ENCODE peak calls at places on chromosomes 4 and X, in four cellular contexts. I is A549, K is GM12878, U is HepG2. N is an unnamed sample.
A peak's percentile ranks its signal among the peaks of the same experiment; 100 is the strongest.

GRCh38 chrX:123237271-123237670 is 53.2 kb downstream of the GRIA3 start:
- DNase-seq in I (no peak), K (no peak), U (no peak), N (no peak)

GRCh38 chrX:107968623-107969022 is 13.5 kb downstream of the TEX13B start:
- DNase-seq in I (no peak), K (no peak), U (no peak), N (no peak)

GRCh38 chr4:48483006-48483776 is at the start of gene SLC10A4:
- DNase-seq in I (peak; percentile 50), K (no peak), U (no peak), N (peak; percentile 87)

GRCh38 chr4:52685316-52685715 is 26.2 kb upstream of the USP46 start:
- DNase-seq in I (no peak), K (no peak), U (no peak), N (no peak)

GRCh38 chr4:102663073-102663472 is 97.7 kb downstream of the MANBA start:
- DNase-seq in I (no peak), K (no peak), U (no peak), N (no peak)

GRCh38 chrX:149511081-149511480 is 6.0 kb upstream of the IDS start:
- DNase-seq in I (no peak), K (no peak), U (no peak), N (no peak)

GRCh38 chr4:149754526-149754925 is 61.1 kb downstream of the IQCM start:
- DNase-seq in I (no peak), K (no peak), U (no peak), N (no peak)

GRCh38 chr4:109332926-109333464 is 30.5 kb upstream of the COL25A1 start:
- DNase-seq in I (no peak), K (no peak), U (no peak), N (peak; percentile 19)

GRCh38 chr4:69649629-69650028 is 3.4 kb downstream of the UGT2A1 start:
- DNase-seq in I (no peak), K (no peak), U (no peak), N (peak; percentile 1)

GRCh38 chr4:53355919-53356521 is 9.8 kb downstream of the SCFD2 start:
- DNase-seq in I (no peak), K (no peak), U (no peak), N (no peak)

GRCh38 chr4:26178874-26179273 is 141.9 kb upstream of the RBPJ start:
- DNase-seq in I (no peak), K (no peak), U (no peak), N (no peak)

GRCh38 chr4:42357325-42357724 is 40.0 kb upstream of the SHISA3 start:
- DNase-seq in I (no peak), K (no peak), U (no peak), N (no peak)

GRCh38 chr4:129335263-129335662 is 239.3 kb downstream of the C4orf33 start:
- DNase-seq in I (no peak), K (no peak), U (no peak), N (no peak)
- TF ChIP-seq POLR2AphosphoS2 in I (no peak), K (no peak), U (no peak), N (no peak)

DNA sequence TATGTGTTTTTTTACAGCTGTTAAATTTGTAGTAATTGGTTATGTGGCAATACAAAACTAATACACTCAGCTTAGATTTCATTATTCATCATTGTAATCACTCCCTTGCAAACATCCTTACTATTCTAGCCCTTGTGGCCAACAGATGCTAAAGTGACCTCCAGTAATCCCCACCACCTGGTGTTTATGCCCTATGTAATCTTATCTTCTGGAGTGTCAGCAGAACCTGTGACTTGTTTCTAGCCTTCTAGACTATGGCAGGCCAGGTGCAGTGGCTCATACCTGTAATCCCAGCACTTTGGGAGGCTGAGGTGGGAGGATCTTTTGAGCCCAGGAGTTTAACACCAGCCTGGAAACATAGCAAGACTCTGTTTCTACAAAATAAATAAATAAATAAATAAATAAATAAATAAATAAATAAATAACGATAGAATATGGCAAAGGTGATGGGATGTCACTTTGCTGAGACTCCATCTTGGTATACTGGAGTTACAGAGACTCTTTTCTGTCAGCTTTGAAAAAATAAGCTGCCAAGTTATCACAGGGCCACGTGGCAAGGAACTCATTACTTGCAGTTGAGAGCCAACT is 12.3 kb upstream of the TSR2 start:
- DNase-seq in I (no peak), K (no peak), U (no peak), N (no peak)
- TF ChIP-seq POLR2AphosphoS2 in I (no peak), K (no peak), U (no peak), N (no peak)

GRCh38 chr4:38132140-38132673 is 172.0 kb downstream of the PTTG2 start:
- DNase-seq in I (no peak), K (peak; percentile 100), U (no peak), N (no peak)

GRCh38 chr4:38130884-38131283 is 170.7 kb downstream of the PTTG2 start:
- DNase-seq in I (no peak), K (no peak), U (no peak), N (no peak)

GRCh38 chr4:38129452-38129830 is 169.2 kb downstream of the PTTG2 start:
- DNase-seq in I (no peak), K (no peak), U (no peak), N (no peak)

GRCh38 chr4:38132843-38133662 is 172.9 kb downstream of the PTTG2 start:
- DNase-seq in I (no peak), K (peak; percentile 17), U (peak; percentile 100), N (no peak)

DNA sequence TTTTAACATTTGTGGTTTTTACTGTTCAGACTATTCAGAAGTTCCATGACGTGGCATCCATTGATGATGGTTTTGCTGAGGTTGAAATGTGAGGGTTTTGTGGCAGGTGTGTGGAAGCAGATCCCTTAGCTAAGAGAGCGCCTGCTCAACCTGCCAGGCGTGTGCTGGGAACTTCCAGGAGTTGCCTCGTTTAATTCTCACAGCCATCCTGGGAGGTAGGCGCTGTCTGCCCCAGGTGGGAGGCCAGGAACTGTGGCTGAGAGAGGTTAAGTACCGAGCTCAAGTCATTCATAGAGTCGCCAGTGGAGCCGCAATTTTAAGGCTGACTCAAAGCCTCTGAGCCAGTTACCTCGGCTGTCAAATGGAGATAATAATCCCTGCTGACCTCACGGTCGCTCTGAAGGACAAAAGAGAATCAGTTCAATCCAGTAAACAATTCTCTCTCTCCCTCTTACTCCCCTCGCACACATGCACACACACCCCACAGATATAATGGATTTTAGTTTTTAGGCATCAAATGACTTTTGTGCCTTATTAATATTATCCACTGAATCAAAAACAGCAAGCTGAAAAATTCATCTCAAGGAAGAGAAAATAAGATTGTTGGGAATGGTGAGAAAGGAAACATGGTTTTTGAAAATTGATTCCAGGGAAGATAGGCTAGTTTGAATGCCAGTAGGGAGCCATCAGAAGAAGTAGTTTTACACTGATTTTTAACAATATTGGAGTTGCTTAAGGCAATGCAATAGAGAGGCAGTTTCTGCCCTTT is 171.4 kb downstream of the PTTG2 start:
- DNase-seq in I (no peak), K (peak; percentile 84), U (no peak), N (no peak)
- TF ChIP-seq POLR2AphosphoS2 in I (no peak), K (no peak), U (no peak), N (no peak)

GRCh38 chrX:7133036-7133412 is 14.5 kb upstream of the STS start:
- DNase-seq in I (no peak), K (no peak), U (no peak), N (peak; percentile 45)
- TF ChIP-seq POLR2AphosphoS2 in I (no peak), K (no peak), U (no peak), N (no peak)

N was measured in K562.